ENCODE peak calls at places on chromosomes 4 and X, in four cellular contexts. K is SK-N-SH; T is left lung; R is CD8-positive, alpha-beta memory T cell. E is an unnamed sample. For H3K27me3 and H3K36me3, the result is how much of the 10 kb centered on the place peaks cover.

GRCh38 chr4:53920116-53920515 is 144.3 kb downstream of the CHIC2 start:
- DNase-seq in R (no peak), T (peak), K (no peak), E (peak)

GRCh38 chr4:131304686-131305085 is 1844.4 kb upstream of the PCDH10 start:
- DNase-seq in T (no peak), K (no peak), R (no peak), E (no peak)

GRCh38 chr4:6892190-6892908 is 17.3 kb upstream of the TBC1D14 start:
- DNase-seq in K (no peak), R (peak), T (peak), E (peak)

GRCh38 chrX:110665223-110665622 is 130.4 kb downstream of the CHRDL1 start:
- DNase-seq in R (no peak), T (no peak), K (no peak), E (no peak)

GRCh38 chr4:88964450-88964849 is 92.5 kb downstream of the FAM13A start:
- DNase-seq in R (no peak), K (no peak), T (no peak), E (no peak)

GRCh38 chrX:3393168-3393567 is 46.7 kb upstream of the MXRA5 start:
- DNase-seq in K (no peak), R (no peak), T (no peak), E (no peak)

GRCh38 chrX:95995600-95995999 is 689.0 kb upstream of the DIAPH2 start:
- DNase-seq in R (no peak), T (no peak), K (no peak), E (no peak)

GRCh38 chr4:171534391-171534790 is 278.8 kb upstream of the GALNTL6 start:
- DNase-seq in K (no peak), T (no peak), R (no peak), E (no peak)

GRCh38 chr4:38154681-38155588 is 194.7 kb downstream of the PTTG2 start:
- DNase-seq in R (no peak), K (no peak), T (peak), E (peak)

GRCh38 chr4:183287309-183287659 is 32.8 kb downstream of the CLDN22 start:
- DNase-seq in K (no peak), R (no peak), T (no peak), E (no peak)

GRCh38 chrX:51456814-51457213 is 39.6 kb downstream of the NUDT11 start:
- DNase-seq in T (no peak), K (no peak), R (no peak), E (no peak)

GRCh38 chr4:41628916-41629315 is 91.0 kb downstream of the LIMCH1 start:
- DNase-seq in K (no peak), R (no peak), T (no peak), E (no peak)

GRCh38 chr4:104735174-104735573 is 240.5 kb upstream of the CXXC4 start:
- DNase-seq in T (no peak), R (no peak), K (no peak), E (no peak)

GRCh38 chr4:73439991-73440390 is 4.0 kb downstream of the AFP start:
- DNase-seq in T (no peak), R (no peak), K (no peak), E (no peak)

GRCh38 chr4:108884596-108884995 is 121.7 kb upstream of the ETNPPL start:
- DNase-seq in K (no peak), T (no peak), R (no peak), E (no peak)

GRCh38 chr4:121799208-121799823 is 1.8 kb upstream of the EXOSC9 start:
- DNase-seq in K (no peak), T (no peak), R (no peak), E (no peak)

GRCh38 chr4:169582203-169582602 is 30.2 kb downstream of the NEK1 start:
- DNase-seq in K (no peak), R (no peak), T (no peak), E (no peak)

GRCh38 chr4:121711263-121712000 is 14.7 kb upstream of the ANXA5 start:
- DNase-seq in K (peak), T (peak), R (no peak), E (peak)

GRCh38 chr4:30722916-30723270 is 2.7 kb downstream of the PCDH7 start:
- DNase-seq in R (no peak), K (peak), T (peak), E (peak)

GRCh38 chr4:157075811-157076577 is at the start of gene GLRB:
- DNase-seq in R (no peak), K (peak), T (peak), E (peak)

GRCh38 chr4:170248029-170248428 is 158.3 kb upstream of the AADAT start:
- DNase-seq in K (no peak), T (no peak), R (no peak), E (no peak)

GRCh38 chr4:76984788-76985211 is 35.2 kb downstream of the SEPTIN11 start:
- DNase-seq in K (peak), R (no peak), T (no peak), E (no peak)

GRCh38 chr4:89067407-89067806 is 10.4 kb upstream of the FAM13A start:
- DNase-seq in K (no peak), T (no peak), R (no peak), E (no peak)

GRCh38 chrX:64202808-64203320 is 2.6 kb downstream of the AMER1 start:
- DNase-seq in T (no peak), K (no peak), R (no peak), E (peak)

GRCh38 chr4:164239976-164240375 is 514.0 kb upstream of the SMIM31 start:
- DNase-seq in R (no peak), T (no peak), K (no peak), E (no peak)

GRCh38 chr4:53563824-53564223 is 27.5 kb downstream of the LNX1 start:
- DNase-seq in R (no peak), T (no peak), K (no peak), E (no peak)

GRCh38 chr4:147777456-147778091 is 45.7 kb downstream of the ARHGAP10 start:
- DNase-seq in K (no peak), T (no peak), R (no peak), E (no peak)

GRCh38 chrX:40809210-40809609 is 73.9 kb upstream of the MED14 start:
- DNase-seq in K (no peak), R (no peak), T (no peak), E (no peak)

GRCh38 chrX:151973851-151974335 is 583 bp downstream of the GABRE start:
- DNase-seq in T (peak), K (peak), R (no peak), E (no peak)

GRCh38 chr4:16707874-16708273 is 190.6 kb downstream of the LDB2 start:
- DNase-seq in T (no peak), R (no peak), K (no peak), E (no peak)

GRCh38 chr4:105387466-105387865 is 86.4 kb downstream of the PPA2 start:
- DNase-seq in K (no peak), R (no peak), T (no peak), E (no peak)

GRCh38 chr4:105605493-105605892 is 53.1 kb downstream of the ARHGEF38 start:
- DNase-seq in R (no peak), K (no peak), T (no peak), E (no peak)

GRCh38 chr4:60216752-60217151 is 983.4 kb upstream of the ADGRL3 start:
- DNase-seq in K (no peak), R (no peak), T (no peak), E (no peak)

GRCh38 chr4:123408471-123409084 is 12.0 kb downstream of the SPRY1 start:
- DNase-seq in K (no peak), R (no peak), T (no peak), E (no peak)

GRCh38 chr4:48752256-48752655 is 27.8 kb downstream of the FRYL start:
- DNase-seq in R (no peak), K (no peak), T (no peak), E (no peak)

GRCh38 chr4:39323836-39324235 is 42.3 kb downstream of the RFC1 start:
- DNase-seq in R (no peak), T (no peak), K (no peak), E (no peak)

GRCh38 chrX:56576721-56577120 is 13.3 kb downstream of the UBQLN2 start:
- DNase-seq in K (no peak), T (no peak), R (no peak), E (no peak)

GRCh38 chr4:7540216-7540615 is 105.5 kb upstream of the PSAPL1 start:
- DNase-seq in R (no peak), K (peak), T (no peak), E (no peak)

GRCh38 chr4:3387154-3387942 is 54.4 kb upstream of the HGFAC start:
- DNase-seq in K (no peak), R (no peak), T (peak), E (peak)

GRCh38 chr4:3386486-3386885 is 55.3 kb upstream of the HGFAC start:
- DNase-seq in K (no peak), R (no peak), T (no peak), E (peak)

GRCh38 chr4:3389186-3389878 is 52.4 kb upstream of the HGFAC start:
- DNase-seq in K (no peak), T (peak), R (no peak), E (peak)

GRCh38 chr4:3388461-3389185 is 53.1 kb upstream of the HGFAC start:
- DNase-seq in K (peak), R (no peak), T (no peak), E (peak)

DNA sequence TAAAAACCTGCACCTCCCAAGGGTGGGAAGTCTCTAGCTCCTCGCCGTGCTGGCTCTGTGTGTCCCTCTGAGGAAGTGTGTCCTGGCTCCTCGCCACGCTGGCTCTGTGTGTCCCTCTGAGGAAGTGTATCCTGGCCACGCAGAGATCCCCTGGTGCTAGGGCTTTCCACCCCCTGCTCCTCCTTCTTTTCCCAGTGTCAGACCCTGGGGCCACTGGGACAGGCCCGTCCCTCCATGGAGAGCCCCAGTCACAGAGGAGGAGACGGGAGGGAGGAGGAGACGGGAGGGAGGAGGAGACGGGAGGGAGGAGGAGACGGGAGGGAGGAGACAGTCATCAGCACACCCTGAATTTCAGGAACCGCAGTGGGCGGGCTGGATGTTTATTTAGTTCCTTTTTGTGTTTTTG is 53.8 kb upstream of the HGFAC start:
- DNase-seq in T (peak), R (no peak), K (peak), E (peak)
- H3K4me3 ChIP-seq in T (peak), R (no peak), K (no peak), E (no peak)

DNA sequence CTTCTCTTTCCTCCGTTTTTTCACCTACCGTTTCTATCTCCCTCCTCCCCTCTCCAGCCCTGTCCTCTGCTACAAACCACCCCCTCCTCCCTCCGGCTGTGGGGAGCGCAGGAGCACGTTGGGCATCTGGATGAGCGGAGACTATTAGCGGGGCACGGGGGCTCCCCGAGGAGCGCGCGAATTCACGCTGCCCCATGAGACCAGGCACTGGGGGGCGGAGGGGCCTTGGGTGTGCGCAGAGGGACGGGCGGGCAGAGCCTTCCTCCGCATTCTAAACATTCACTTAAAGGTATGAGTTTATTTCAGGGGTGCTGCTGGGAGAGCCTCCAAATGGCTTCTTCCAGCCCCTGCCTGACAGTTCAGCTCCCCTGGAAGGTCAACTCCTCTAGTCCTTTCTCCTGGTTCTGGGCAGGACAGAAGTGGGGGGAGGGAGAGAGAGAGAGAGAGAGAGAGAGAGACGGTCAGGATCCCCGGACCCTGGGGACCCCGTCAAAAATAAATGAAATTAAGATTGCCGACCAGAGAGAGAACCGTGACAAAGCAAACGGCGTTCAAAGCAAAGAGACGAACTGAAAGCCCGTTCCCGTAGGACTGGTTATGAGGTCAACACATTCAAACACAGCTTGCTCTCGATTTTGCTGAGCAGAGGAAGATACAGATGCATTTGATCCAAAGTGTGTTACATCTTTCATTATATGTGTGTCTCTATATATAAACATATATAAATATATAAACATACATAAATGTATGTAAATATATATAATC is 5.0 kb downstream of the SHOX start:
- DNase-seq in K (no peak), T (no peak), R (no peak), E (peak)
- H3K27me3 ChIP-seq in K (half or more), T (half or more), R (under half), E (half or more)

DNA sequence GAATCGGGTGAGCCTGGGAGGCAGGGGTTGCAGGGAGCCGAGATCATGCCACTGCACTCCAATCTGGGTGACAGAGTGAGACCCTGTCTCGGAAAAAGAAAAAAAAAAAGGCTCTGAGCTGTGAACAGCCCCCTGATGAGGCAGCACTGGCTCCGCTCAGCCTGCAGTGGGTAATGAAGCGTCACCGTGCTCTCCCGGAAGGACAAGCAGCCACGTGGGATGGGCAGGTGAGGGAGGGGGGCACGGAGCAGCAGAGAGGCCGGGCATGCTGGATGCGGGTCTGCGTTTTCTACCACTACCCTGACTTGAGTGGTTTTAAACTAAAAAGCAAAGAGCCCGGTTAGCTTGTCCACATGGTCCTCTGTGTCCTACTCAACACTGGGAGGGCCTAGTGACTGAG is 15.5 kb downstream of the TACC3 start:
- DNase-seq in R (no peak), T (no peak), K (no peak), E (no peak)
- H3K36me3 ChIP-seq in R (half or more), T (under half), K (half or more), E (half or more)

GRCh38 chr4:25658357-25658771 is 2.7 kb downstream of the SLC34A2 start:
- DNase-seq in R (no peak), T (no peak), K (no peak), E (no peak)

GRCh38 chr4:25656031-25656430 is 380 bp downstream of the SLC34A2 start:
- DNase-seq in R (no peak), K (no peak), T (no peak), E (no peak)

GRCh38 chr4:25650271-25650670 is 5.4 kb upstream of the SLC34A2 start:
- DNase-seq in T (no peak), K (no peak), R (no peak), E (no peak)

GRCh38 chr4:25654971-25655963 is at the start of gene SLC34A2:
- DNase-seq in T (peak), R (no peak), K (peak), E (peak)

DNA sequence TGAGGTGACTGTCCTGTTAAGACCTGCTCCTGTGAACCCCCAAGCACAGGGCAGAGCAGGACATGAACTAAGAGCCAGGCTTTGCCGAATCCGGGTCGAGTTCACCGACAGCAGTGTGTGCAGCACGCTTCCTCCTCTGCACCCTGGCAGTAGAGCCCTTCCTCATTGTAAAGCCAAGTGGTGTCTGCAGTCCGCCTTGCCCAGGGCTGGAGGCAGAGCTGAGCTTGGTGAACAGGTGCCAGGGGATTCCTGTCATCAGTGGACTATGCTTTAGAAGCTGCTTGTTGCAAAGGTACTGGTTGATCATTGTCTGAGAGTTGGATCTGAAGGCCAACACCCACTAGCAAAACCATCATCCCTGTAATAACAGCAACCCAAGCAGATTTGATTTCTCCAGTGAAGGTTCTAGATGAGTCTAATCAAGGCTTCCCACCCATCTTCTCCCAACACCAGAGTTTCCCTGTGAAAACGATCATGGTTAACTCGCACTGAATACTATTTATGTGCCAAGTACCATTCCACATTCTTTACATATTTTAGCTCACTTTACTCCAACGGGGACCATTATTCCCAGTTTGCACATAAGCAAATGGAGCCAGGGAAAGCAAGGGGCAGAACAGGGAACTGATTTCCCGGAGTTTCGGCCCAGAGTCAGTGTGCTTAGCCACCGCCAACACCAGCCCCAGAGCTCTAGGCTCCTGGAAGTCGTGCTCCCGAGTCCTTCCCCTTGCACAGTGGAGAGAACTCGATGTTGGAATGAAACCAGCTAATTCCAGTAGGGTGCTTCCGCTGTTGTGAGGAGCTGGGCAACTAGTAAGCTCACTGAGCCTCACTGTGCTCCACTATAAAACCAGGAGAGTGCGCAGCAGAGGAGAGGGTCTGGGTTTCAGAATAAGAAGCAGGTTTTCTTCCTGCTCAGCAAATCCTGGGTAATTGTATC is 1.4 kb upstream of the SLC34A2 start:
- DNase-seq in R (no peak), T (peak), K (no peak), E (peak)
- H3K4me3 ChIP-seq in R (no peak), T (peak), K (no peak), E (no peak)